ENCODE peak calls at places on chromosomes 11 and 22, in seven cellular contexts. L is right atrium auricular region, U is choroid plexus epithelial cell, M is lower leg skin, K is cardiac fibroblast, J is transverse colon, S is endodermal cell. A is an unnamed sample.

GRCh38 chr11:113562981-113563461 is 87.8 kb upstream of the DRD2 start:
- DNase-seq in L (no peak), U (no peak), M (no peak), K (no peak), J (no peak), S (peak), A (no peak)

GRCh38 chr11:113906038-113906437 is 1.4 kb downstream of the HTR3B start:
- DNase-seq in L (no peak), U (peak), M (no peak), K (peak), J (peak), S (peak), A (no peak)

GRCh38 chr22:21937041-21937820 is 15.4 kb downstream of the PPM1F start:
- DNase-seq in L (peak), U (no peak), M (peak), K (peak), J (peak), S (no peak), A (no peak)

GRCh38 chr22:49009359-49010063 is 818.2 kb downstream of the BRD1 start:
- DNase-seq in L (peak), U (no peak), M (peak), K (no peak), J (no peak), S (peak), A (no peak)

GRCh38 chr22:40202225-40202944 is 24.7 kb downstream of the TNRC6B start:
- DNase-seq in L (no peak), U (peak), M (no peak), K (no peak), J (no peak), S (no peak), A (no peak)

GRCh38 chr11:14642873-14643696 is 519 bp upstream of the PDE3B start:
- DNase-seq in L (no peak), U (no peak), M (peak), K (no peak), J (peak), S (peak), A (no peak)

GRCh38 chr11:117604349-117604995 is 192.5 kb downstream of the DSCAML1 start:
- DNase-seq in L (no peak), U (peak), M (no peak), K (no peak), J (no peak), S (peak), A (no peak)

GRCh38 chr11:1053121-1053901 is 16.8 kb upstream of the MUC6 start:
- DNase-seq in L (no peak), U (peak), M (no peak), K (peak), J (peak), S (no peak), A (no peak)

GRCh38 chr11:120482149-120482548 is 29.4 kb upstream of the GRIK4 start:
- DNase-seq in L (no peak), U (no peak), M (no peak), K (no peak), J (no peak), S (no peak), A (no peak)

GRCh38 chr11:71454470-71455113 is 1.6 kb downstream of the NADSYN1 start:
- DNase-seq in L (no peak), U (no peak), M (no peak), K (no peak), J (peak), S (no peak), A (no peak)

GRCh38 chr11:27331984-27332383 is 31.0 kb downstream of the CCDC34 start:
- DNase-seq in L (no peak), U (peak), M (no peak), K (peak), J (no peak), S (no peak), A (no peak)

GRCh38 chr11:119787074-119787461 is 58.1 kb upstream of the NECTIN1 start:
- DNase-seq in L (no peak), U (no peak), M (no peak), K (no peak), J (no peak), S (no peak), A (no peak)

GRCh38 chr11:71302534-71302909 is 50.1 kb upstream of the SHANK2 start:
- DNase-seq in L (no peak), U (no peak), M (peak), K (no peak), J (no peak), S (peak), A (no peak)

GRCh38 chr22:28112548-28113043 is 193.5 kb upstream of the PITPNB start:
- DNase-seq in L (peak), U (peak), M (peak), K (peak), J (no peak), S (peak), A (no peak)

GRCh38 chr22:19871845-19872778 is 17.4 kb upstream of the GNB1L start:
- DNase-seq in L (no peak), U (no peak), M (peak), K (no peak), J (no peak), S (peak), A (no peak)

GRCh38 chr11:838441-839279 is 3.7 kb downstream of the POLR2L start:
- DNase-seq in L (no peak), U (peak), M (no peak), K (no peak), J (peak), S (peak), A (no peak)

GRCh38 chr22:48714231-48714630 is 1113.4 kb downstream of the BRD1 start:
- DNase-seq in L (no peak), U (no peak), M (no peak), K (no peak), J (no peak), S (peak), A (no peak)

GRCh38 chr11:91199866-91200265 is 977.0 kb upstream of the CHORDC1 start:
- DNase-seq in L (no peak), U (peak), M (no peak), K (peak), J (no peak), S (no peak), A (peak)

GRCh38 chr22:38477515-38477914 is 9.6 kb downstream of the KDELR3 start:
- DNase-seq in L (peak), U (no peak), M (no peak), K (no peak), J (no peak), S (no peak), A (no peak)

GRCh38 chr11:38448284-38448683 is 1850.2 kb upstream of the RAG2 start:
- DNase-seq in L (no peak), U (peak), M (no peak), K (peak), J (no peak), S (no peak), A (no peak)

GRCh38 chr11:132977241-132977640 is 555.1 kb downstream of the OPCML start:
- DNase-seq in L (no peak), U (no peak), M (no peak), K (no peak), J (no peak), S (no peak), A (no peak)

GRCh38 chr22:20116951-20117645 is at the start of gene TRMT2A:
- DNase-seq in L (peak), U (peak), M (peak), K (peak), J (peak), S (peak), A (peak)

GRCh38 chr22:48055185-48055584 is 1292.7 kb downstream of the TBC1D22A start:
- DNase-seq in L (no peak), U (no peak), M (no peak), K (no peak), J (no peak), S (peak), A (no peak)

GRCh38 chr22:24555496-24556253 is at the start of gene SNRPD3:
- DNase-seq in L (peak), U (peak), M (peak), K (peak), J (peak), S (peak), A (peak)

GRCh38 chr11:68140496-68141246 is 19.5 kb upstream of the CHKA start:
- DNase-seq in L (no peak), U (no peak), M (no peak), K (no peak), J (no peak), S (peak), A (no peak)

GRCh38 chr22:45225732-45226560 is 14.7 kb downstream of the KIAA0930 start:
- DNase-seq in L (peak), U (peak), M (peak), K (peak), J (peak), S (peak), A (no peak)

GRCh38 chr11:56706486-56706885 is 7.6 kb downstream of the OR9G1 start:
- DNase-seq in L (no peak), U (no peak), M (no peak), K (no peak), J (no peak), S (no peak), A (no peak)

GRCh38 chr11:117921456-117921855 is 7.7 kb downstream of the TMPRSS13 start:
- DNase-seq in L (no peak), U (no peak), M (no peak), K (no peak), J (no peak), S (no peak), A (no peak)

GRCh38 chr11:22079133-22079847 is 113.6 kb upstream of the ANO5 start:
- DNase-seq in L (no peak), U (no peak), M (no peak), K (no peak), J (no peak), S (no peak), A (no peak)

GRCh38 chr22:17120281-17120680 is 879 bp downstream of the TMEM121B start:
- DNase-seq in L (no peak), U (peak), M (no peak), K (peak), J (peak), S (peak), A (peak)

GRCh38 chr11:8283510-8284272 is 20.0 kb upstream of the LMO1 start:
- DNase-seq in L (peak), U (no peak), M (peak), K (no peak), J (no peak), S (peak), A (no peak)

GRCh38 chr11:106456651-106457050 is 379.2 kb downstream of the AASDHPPT start:
- DNase-seq in L (no peak), U (no peak), M (no peak), K (no peak), J (no peak), S (no peak), A (no peak)

GRCh38 chr11:46238078-46238966 is 39.1 kb upstream of the CREB3L1 start:
- DNase-seq in L (peak), U (peak), M (peak), K (peak), J (peak), S (peak), A (no peak)

GRCh38 chr11:79393362-79394043 is 47.3 kb downstream of the TENM4 start:
- DNase-seq in L (no peak), U (no peak), M (no peak), K (no peak), J (no peak), S (peak), A (no peak)

GRCh38 chr11:130522284-130522961 is 74.0 kb downstream of the ADAMTS15 start:
- DNase-seq in L (peak), U (peak), M (peak), K (peak), J (peak), S (peak), A (peak)

GRCh38 chr22:30892286-30892685 is 76.3 kb downstream of the MORC2 start:
- DNase-seq in L (no peak), U (no peak), M (peak), K (no peak), J (no peak), S (peak), A (no peak)

GRCh38 chr11:79121351-79121750 is 319.5 kb downstream of the TENM4 start:
- DNase-seq in L (no peak), U (no peak), M (peak), K (no peak), J (no peak), S (no peak), A (peak)

GRCh38 chr11:87722756-87723599 is 452.3 kb downstream of the RAB38 start:
- DNase-seq in L (no peak), U (peak), M (no peak), K (peak), J (peak), S (peak), A (no peak)

GRCh38 chr11:76658231-76658630 is 12.3 kb downstream of the LRRC32 start:
- DNase-seq in L (no peak), U (no peak), M (peak), K (no peak), J (peak), S (peak), A (no peak)

GRCh38 chr11:117833401-117833891 is 8.9 kb upstream of the FXYD2 start:
- DNase-seq in L (no peak), U (no peak), M (peak), K (no peak), J (peak), S (peak), A (no peak)

GRCh38 chr11:125101596-125101995 is 9.8 kb downstream of the TMEM218 start:
- DNase-seq in L (no peak), U (no peak), M (no peak), K (no peak), J (no peak), S (no peak), A (no peak)

GRCh38 chr11:125108469-125108868 is 3.0 kb downstream of the TMEM218 start:
- DNase-seq in L (no peak), U (no peak), M (no peak), K (no peak), J (no peak), S (no peak), A (peak)

GRCh38 chr11:125102544-125102943 is 8.9 kb downstream of the TMEM218 start:
- DNase-seq in L (no peak), U (peak), M (no peak), K (no peak), J (no peak), S (no peak), A (no peak)

GRCh38 chr11:125102025-125102424 is 9.4 kb downstream of the TMEM218 start:
- DNase-seq in L (no peak), U (no peak), M (no peak), K (no peak), J (no peak), S (no peak), A (no peak)

DNA sequence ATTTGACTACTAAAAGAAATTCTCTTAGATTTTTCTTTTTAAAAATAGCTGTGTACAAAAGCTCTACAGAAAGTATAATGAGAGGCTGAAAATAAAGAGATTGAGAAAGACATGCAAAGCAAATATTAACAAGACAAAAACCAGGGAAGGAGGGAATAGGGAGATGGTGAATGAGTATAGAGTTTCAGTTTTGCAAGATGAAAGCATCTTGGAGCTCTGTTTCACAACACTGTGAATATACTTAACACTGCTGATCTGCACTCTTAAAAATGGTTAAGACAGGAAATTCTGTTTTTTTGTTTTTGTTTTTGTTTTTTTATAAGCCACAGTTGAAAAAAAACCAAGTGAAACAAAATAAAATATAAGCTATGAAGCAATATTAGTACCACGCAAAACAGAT is 5.5 kb downstream of the TMEM218 start:
- DNase-seq in L (no peak), U (peak), M (no peak), K (no peak), J (no peak), S (no peak), A (no peak)
- H3K4me3 ChIP-seq in L (no peak), U (no peak), M (no peak), K (no peak), J (no peak), S (no peak), A (no peak)

GRCh38 chr22:35539910-35540599 is 576 bp upstream of the RASD2 start:
- DNase-seq in L (no peak), U (peak), M (peak), K (peak), J (peak), S (peak), A (no peak)
- TF ChIP-seq CTCF in L (no peak), U (no peak), M (no peak), K (no peak), J (no peak), S (no peak), A (no peak)

GRCh38 chr11:74367881-74368280 is 30.4 kb downstream of the PGM2L1 start:
- DNase-seq in L (no peak), U (no peak), M (no peak), K (no peak), J (no peak), S (no peak), A (no peak)

GRCh38 chr11:74370122-74370521 is 28.1 kb downstream of the PGM2L1 start:
- DNase-seq in L (no peak), U (no peak), M (no peak), K (no peak), J (no peak), S (no peak), A (no peak)

GRCh38 chr11:74371269-74372039 is 26.8 kb downstream of the PGM2L1 start:
- DNase-seq in L (no peak), U (peak), M (no peak), K (peak), J (no peak), S (no peak), A (peak)

GRCh38 chr11:74377689-74378088 is 20.5 kb downstream of the PGM2L1 start:
- DNase-seq in L (no peak), U (no peak), M (no peak), K (no peak), J (no peak), S (no peak), A (no peak)

GRCh38 chr11:74373382-74373781 is 24.9 kb downstream of the PGM2L1 start:
- DNase-seq in L (no peak), U (peak), M (no peak), K (no peak), J (no peak), S (no peak), A (no peak)
- H3K4me3 ChIP-seq in L (no peak), U (no peak), M (no peak), K (no peak), J (no peak), S (no peak), A (no peak)

DNA sequence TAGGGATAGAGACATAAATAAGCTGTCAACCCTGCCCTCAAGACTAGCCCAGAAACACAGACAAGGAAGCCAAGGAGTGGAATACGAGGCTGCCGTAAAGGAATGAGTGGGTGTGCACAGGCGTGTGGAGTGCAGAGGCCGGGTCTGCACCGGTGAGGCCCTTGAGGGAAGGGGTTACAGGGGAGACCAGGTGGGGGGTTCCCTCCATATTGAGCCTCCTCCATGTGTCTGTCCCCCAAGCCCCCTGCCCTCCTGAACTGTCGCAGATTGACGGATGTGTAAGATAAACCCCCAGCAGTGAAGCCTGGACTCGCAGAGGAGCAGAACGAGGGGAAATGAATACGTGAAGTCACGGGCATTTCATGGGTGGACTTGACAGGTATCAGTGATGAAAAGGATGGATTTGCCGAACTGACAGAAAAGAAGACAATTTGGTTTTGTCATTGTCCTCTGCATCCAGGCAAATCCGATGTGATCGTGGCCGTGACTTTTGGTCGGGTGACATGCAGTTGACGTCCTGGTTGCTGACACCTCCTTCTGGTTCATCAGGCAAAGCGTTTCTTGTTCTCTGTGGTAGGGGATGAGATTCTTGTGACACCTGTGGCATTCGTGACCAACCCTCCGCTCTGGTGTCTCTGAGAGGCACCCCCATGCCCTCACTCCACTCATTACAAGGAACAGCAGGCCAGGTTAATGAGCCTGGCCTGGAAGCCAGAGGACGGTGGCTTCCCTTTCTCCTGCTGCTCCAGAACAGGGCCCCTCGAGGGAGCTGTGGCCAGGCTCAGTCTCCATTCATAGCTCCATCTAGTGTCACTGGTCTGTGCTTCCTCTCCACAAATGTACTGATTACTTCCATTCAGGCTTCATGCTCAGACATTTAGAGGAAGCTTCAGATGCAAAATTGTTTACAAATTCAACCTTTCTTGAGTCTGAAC is 223.1 kb upstream of the B3GAT1 start:
- DNase-seq in L (no peak), U (no peak), M (peak), K (no peak), J (no peak), S (peak), A (no peak)
- TF ChIP-seq CTCF in L (no peak), U (no peak), M (no peak), K (no peak), J (no peak), S (peak), A (no peak)

DNA sequence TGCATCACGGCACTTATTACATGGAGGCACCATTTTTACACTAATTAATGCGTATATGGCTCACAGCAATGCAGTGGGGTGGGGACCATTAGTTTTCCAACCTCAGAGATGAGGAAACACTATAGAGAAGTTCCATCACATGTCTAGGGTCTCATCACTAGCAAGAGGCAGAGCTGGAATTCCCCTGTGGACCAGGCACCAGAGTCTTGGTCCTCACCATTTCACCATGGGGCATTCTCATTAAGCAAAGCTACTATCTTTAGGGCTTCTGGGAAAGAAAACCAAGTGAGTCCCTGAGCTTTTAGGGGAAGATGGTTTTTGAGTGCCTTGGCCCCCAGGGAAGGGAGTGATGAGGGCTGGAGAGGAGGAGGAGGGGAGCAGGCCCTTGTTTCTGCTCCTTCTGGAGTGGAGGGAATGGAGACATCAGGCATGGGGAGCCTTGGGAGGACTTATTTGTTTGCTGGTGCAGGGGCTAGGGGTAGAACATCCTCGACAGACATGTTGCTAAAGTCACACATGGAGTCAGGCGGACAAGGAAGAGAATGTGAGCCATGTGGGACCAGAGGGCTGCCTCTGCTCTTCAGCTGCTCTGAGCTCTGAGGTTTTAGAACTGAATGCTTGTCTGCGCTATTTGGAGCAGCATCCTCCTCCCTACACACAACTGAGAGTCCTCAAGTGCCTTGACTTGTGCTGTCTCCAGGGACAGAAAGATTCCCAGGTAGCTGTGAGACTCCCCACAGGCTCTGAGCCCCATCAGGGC is 40.3 kb upstream of the ZBED5 start:
- DNase-seq in L (no peak), U (no peak), M (no peak), K (no peak), J (no peak), S (no peak), A (no peak)
- H3K4me3 ChIP-seq in L (no peak), U (no peak), M (no peak), K (no peak), J (no peak), S (no peak), A (no peak)

A was measured in astrocyte of the cerebellum.